ENCODE peak calls at places on chromosomes 6 and 20, in eight cellular contexts. N is fibroblast of lung; V is activated naive CD4-positive, alpha-beta T cell treated with Interleukin-2 at 50 U/mL for 16 hours; T is stimulated activated naive CD8-positive, alpha-beta T cell treated with anti-CD3 and anti-CD28 coated beads, Interleukin-15, Interleukin-2, amounts not matched to agents 100 U/mL and 50 U/mL, for 24 hours; O is GM04504; S is GM13976; I is upper lobe of right lung; C is brain microvascular endothelial cell. Y is an unnamed sample.

GRCh38 chr20:63691711-63692435 is 4.6 kb upstream of the TNFRSF6B start:
- DNase-seq in V (no peak), O (no peak), C (no peak), I (no peak), N (no peak), S (no peak), T (no peak), Y (no peak)

GRCh38 chr20:47358672-47359532 is 2.4 kb upstream of the ZMYND8 start:
- DNase-seq in N (peak; percentile 93), I (peak; percentile 82), S (no peak), C (peak; percentile 95), O (peak; percentile 84), V (no peak), T (no peak), Y (no peak)

GRCh38 chr20:35616465-35617396 is 1.1 kb downstream of the SPAG4 start:
- DNase-seq in T (peak; percentile 77), I (peak; percentile 95), C (peak; percentile 86), O (peak; percentile 53), N (peak; percentile 100), V (peak; percentile 53), S (peak; percentile 73), Y (no peak)

GRCh38 chr6:97947841-97948240 is 664.8 kb upstream of the MMS22L start:
- DNase-seq in S (no peak), O (peak; percentile 2), I (no peak), N (peak; percentile 3), V (no peak), T (no peak), C (peak; percentile 9), Y (no peak)

GRCh38 chr6:21898107-21898796 is 304.7 kb downstream of the SOX4 start:
- DNase-seq in T (no peak), N (peak; percentile 58), V (no peak), O (no peak), I (no peak), S (no peak), C (no peak), Y (no peak)

GRCh38 chr6:151763303-151763702 is 44.2 kb upstream of the ESR1 start:
- DNase-seq in N (peak; percentile 13), T (no peak), V (no peak), I (no peak), S (no peak), C (peak; percentile 52), O (no peak), Y (no peak)

GRCh38 chr6:40778186-40778585 is 191.0 kb upstream of the LRFN2 start:
- DNase-seq in S (no peak), I (no peak), T (no peak), O (no peak), V (no peak), N (no peak), C (no peak), Y (no peak)

GRCh38 chr6:39445667-39446066 is 123.2 kb upstream of the KCNK16 start:
- DNase-seq in C (no peak), V (no peak), O (no peak), N (no peak), T (no peak), I (no peak), S (no peak), Y (no peak)

GRCh38 chr6:166262738-166263515 is 45.3 kb downstream of the PRR18 start:
- DNase-seq in V (no peak), C (no peak), N (no peak), S (no peak), T (no peak), I (no peak), O (no peak), Y (no peak)

GRCh38 chr6:166757226-166758135 is 130.4 kb upstream of the RPS6KA2 start:
- DNase-seq in S (no peak), V (no peak), C (peak; percentile 39), N (peak; percentile 65), T (peak; percentile 20), I (no peak), O (peak; percentile 10), Y (no peak)

GRCh38 chr6:138088307-138088744 is 18.9 kb downstream of the PERP start:
- DNase-seq in V (no peak), I (no peak), C (peak; percentile 73), T (no peak), S (no peak), O (peak; percentile 51), N (peak; percentile 91), Y (no peak)

GRCh38 chr20:23149623-23150279 is 63.6 kb upstream of the CD93 start:
- DNase-seq in O (no peak), I (no peak), T (no peak), V (no peak), S (no peak), N (no peak), C (no peak), Y (no peak)

GRCh38 chr6:169723991-169724553 is at the start of gene PHF10:
- DNase-seq in V (peak; percentile 50), O (no peak), C (no peak), T (peak; percentile 51), I (peak; percentile 73), S (peak; percentile 89), N (peak; percentile 28), Y (no peak)

GRCh38 chr6:127518212-127518709 is 874 bp downstream of the MTCL3 start:
- DNase-seq in N (no peak), T (no peak), V (no peak), I (no peak), S (no peak), C (no peak), O (no peak), Y (no peak)

GRCh38 chr6:89688328-89688727 is 49.8 kb upstream of the LYRM2 start:
- DNase-seq in I (no peak), N (no peak), S (no peak), V (no peak), T (no peak), C (no peak), O (no peak), Y (no peak)

GRCh38 chr6:154408906-154409500 is 52.4 kb upstream of the IPCEF1 start:
- DNase-seq in C (peak; percentile 62), S (no peak), T (no peak), N (peak; percentile 75), O (no peak), I (no peak), V (no peak), Y (no peak)

GRCh38 chr6:35687658-35688604 is 784 bp downstream of the FKBP5 start:
- DNase-seq in T (peak; percentile 66), V (peak; percentile 64), C (no peak), S (peak; percentile 61), I (peak; percentile 86), O (no peak), N (peak; percentile 49), Y (no peak)

GRCh38 chr6:5765141-5765760 is 241.5 kb downstream of the NRN1 start:
- DNase-seq in V (no peak), C (no peak), O (no peak), S (no peak), I (no peak), T (no peak), N (no peak), Y (no peak)

GRCh38 chr6:22929228-22929627 is 359.9 kb downstream of the HDGFL1 start:
- DNase-seq in C (no peak), O (no peak), T (no peak), S (no peak), V (no peak), I (no peak), N (no peak), Y (no peak)

Y was measured in iPS DF 19.7.